ENCODE peak calls at places on chromosomes 2 and 18, in nine cellular contexts. J is lower leg skin; U is NCI-H69; A is GM19239; P is pancreas; M is fibroblast of mammary gland; I is NCI-H2081; H is NCI-H2227 treated with DMSO at 0.1 percent for 48 hours; E is stimulated activated CD8-positive, alpha-beta memory T cell treated with anti-CD3 and anti-CD28 coated beads, Interleukin-2, amount 100 ng/mL, for 1 hour. T is an unnamed sample.
A peak's percentile ranks its signal among the peaks of the same experiment; 100 is the strongest.

GRCh38 chr2:75709297-75709696 is 1.4 kb downstream of the GCFC2 start:
- DNase-seq in I (no peak), A (no peak), J (no peak), U (peak; percentile 3), E (no peak), M (peak; percentile 18), H (no peak), P (no peak), T (no peak)

GRCh38 chr2:36655456-36655855 is 41.1 kb upstream of the VIT start:
- DNase-seq in U (no peak), E (no peak), J (no peak), H (no peak), M (peak; percentile 96), A (no peak), I (no peak), P (no peak), T (no peak)

GRCh38 chr18:2821695-2822094 is 25.1 kb upstream of the EMILIN2 start:
- DNase-seq in I (no peak), A (no peak), U (no peak), J (no peak), M (no peak), P (no peak), H (no peak), E (no peak), T (no peak)

GRCh38 chr2:120509213-120509815 is 163.4 kb downstream of the INHBB start:
- DNase-seq in I (no peak), M (no peak), E (no peak), A (no peak), J (no peak), P (peak; percentile 43), H (no peak), U (no peak), T (no peak)

GRCh38 chr2:128301501-128301966 is 17.1 kb downstream of the HS6ST1 start:
- DNase-seq in A (no peak), P (peak; percentile 44), M (peak; percentile 98), U (no peak), H (no peak), I (no peak), J (no peak), E (no peak), T (no peak)

GRCh38 chr2:235567842-235568241 is 74.0 kb downstream of the AGAP1 start:
- DNase-seq in P (no peak), I (no peak), U (no peak), H (no peak), A (no peak), M (no peak), J (no peak), E (no peak), T (no peak)

GRCh38 chr2:96771792-96772618 is 11.3 kb downstream of the CNNM4 start:
- DNase-seq in A (no peak), I (no peak), H (no peak), E (no peak), P (no peak), U (peak; percentile 6), M (no peak), J (peak; percentile 59), T (no peak)

GRCh38 chr2:230920167-230920566 is 4.9 kb downstream of the GPR55 start:
- DNase-seq in P (no peak), E (no peak), J (no peak), U (no peak), I (no peak), H (no peak), M (no peak), A (no peak), T (no peak)

GRCh38 chr2:28691774-28692281 is 59.8 kb upstream of the PPP1CB start:
- DNase-seq in A (no peak), P (no peak), U (peak; percentile 66), H (no peak), J (no peak), I (no peak), M (peak; percentile 56), E (no peak), T (no peak)

GRCh38 chr2:210531482-210531881 is 24.9 kb upstream of the CPS1 start:
- DNase-seq in I (no peak), E (no peak), P (no peak), M (no peak), H (no peak), U (no peak), A (no peak), J (no peak), T (no peak)

GRCh38 chr2:103008586-103008985 is 246.8 kb downstream of the TMEM182 start:
- DNase-seq in P (no peak), A (no peak), E (no peak), M (no peak), I (no peak), U (no peak), H (no peak), J (no peak), T (no peak)

T was measured in naive thymus-derived CD4-positive, alpha-beta T cell.